ENCODE peak calls at places on chromosomes 13 and 19, in nine cellular contexts. D is ovary, Z is tibial nerve, C is transverse colon, R is foreskin keratinocyte, G is spleen, N is stomach, K is IMR-90, Y is PC-9. V is an unnamed sample.

GRCh38 chr13:49439609-49440008 is 4.3 kb downstream of the CAB39L start:
- DNase-seq in D (no peak), C (no peak), Z (no peak), G (no peak), Y (no peak), R (no peak), K (no peak), N (no peak), V (no peak)

GRCh38 chr13:39020853-39021462 is 16.9 kb downstream of the PROSER1 start:
- DNase-seq in N (no peak), C (no peak), D (no peak), Y (no peak), K (no peak), Z (no peak), G (no peak), R (no peak), V (no peak)

GRCh38 chr19:49581007-49581508 is at the start of gene PRRG2:
- DNase-seq in N (peak; percentile 73), G (no peak), R (peak; percentile 29), Y (peak; percentile 81), C (peak; percentile 70), Z (no peak), K (no peak), D (no peak), V (no peak)

GRCh38 chr13:25172303-25172630 is 179 bp upstream of the AMER2 start:
- DNase-seq in C (no peak), G (no peak), Z (no peak), N (no peak), K (no peak), Y (no peak), R (no peak), D (no peak), V (no peak)

GRCh38 chr19:33683881-33684549 is 62.3 kb downstream of the CHST8 start:
- DNase-seq in K (peak; percentile 18), Z (no peak), Y (no peak), D (no peak), G (peak; percentile 76), C (no peak), R (peak; percentile 10), N (no peak), V (no peak)

GRCh38 chr13:32079586-32079985 is 48.0 kb downstream of the FRY start:
- DNase-seq in K (no peak), Y (no peak), G (no peak), Z (no peak), D (no peak), R (no peak), C (no peak), N (no peak), V (no peak)

GRCh38 chr19:30358319-30358718 is 13.9 kb upstream of the ZNF536 start:
- DNase-seq in N (no peak), G (no peak), R (no peak), D (no peak), K (no peak), C (no peak), Z (no peak), Y (no peak), V (no peak)

GRCh38 chr19:29533578-29534544 is 8.1 kb downstream of the VSTM2B start:
- DNase-seq in K (no peak), N (peak; percentile 8), R (no peak), Y (no peak), G (peak; percentile 52), D (no peak), C (no peak), Z (no peak), V (no peak)

GRCh38 chr19:42411581-42412178 is 15.5 kb downstream of the LIPE start:
- DNase-seq in Y (no peak), K (no peak), R (no peak), D (no peak), G (no peak), Z (no peak), C (no peak), N (no peak), V (no peak)

DNA sequence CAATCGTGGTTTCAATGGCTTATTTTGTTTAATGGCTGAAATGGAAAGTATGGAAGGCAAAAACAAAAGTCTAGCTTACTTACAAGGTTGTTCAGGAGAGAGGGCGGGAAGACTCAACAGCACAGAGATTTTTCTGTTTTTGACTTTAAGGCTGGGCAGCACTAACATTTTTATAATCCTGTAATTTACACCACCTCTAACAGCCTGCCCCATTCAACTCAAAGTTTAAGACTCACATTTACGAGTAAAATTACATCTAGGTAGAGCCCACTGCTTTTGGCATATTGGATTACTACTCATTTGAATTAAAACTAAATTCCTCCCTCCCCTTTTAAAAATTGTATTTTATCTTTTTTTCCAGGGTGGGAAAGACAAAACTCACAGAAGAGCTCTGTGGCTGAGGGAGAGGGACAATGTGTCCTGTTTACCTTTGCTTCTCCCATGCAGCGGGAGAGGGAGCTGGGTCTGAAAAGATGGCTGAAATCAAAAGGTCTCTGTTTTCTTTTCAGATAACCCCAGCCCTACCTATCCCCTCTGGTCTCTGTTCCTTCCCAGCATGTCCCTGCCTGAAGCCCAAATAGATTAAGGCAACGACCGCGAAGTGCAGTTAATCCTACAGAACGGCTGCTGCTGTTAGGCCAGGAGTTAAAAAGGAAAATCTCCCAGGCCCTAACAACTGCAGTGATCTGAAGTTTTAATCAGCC is 6.6 kb downstream of the EFNB2 start:
- DNase-seq in Y (no peak), G (no peak), K (no peak), D (no peak), C (no peak), Z (no peak), N (no peak), R (no peak), V (no peak)
- H3K4me1 ChIP-seq in Y (peaks cover 67% of the 10 kb centered on the region), G (peaks cover 13% of the 10 kb centered on the region), K (peaks cover 5% of the 10 kb centered on the region), D (peaks cover 1% of the 10 kb centered on the region), C (peaks cover 3% of the 10 kb centered on the region), Z (peaks cover 5% of the 10 kb centered on the region), N (peaks cover 67% of the 10 kb centered on the region), R (peaks cover 58% of the 10 kb centered on the region), V (peaks cover 100% of the 10 kb centered on the region)

GRCh38 chr13:23866420-23867026 is 22.7 kb downstream of the MIPEP start:
- DNase-seq in Z (no peak), Y (no peak), K (peak; percentile 15), D (no peak), C (no peak), R (no peak), G (no peak), N (no peak), V (no peak)

GRCh38 chr13:23868521-23868920 is 20.7 kb downstream of the MIPEP start:
- DNase-seq in R (peak; percentile 87), K (peak; percentile 95), C (no peak), Y (peak; percentile 39), N (no peak), Z (no peak), G (no peak), D (no peak), V (no peak)

GRCh38 chr13:23865065-23865464 is 24.1 kb downstream of the MIPEP start:
- DNase-seq in D (no peak), R (no peak), C (no peak), K (peak; percentile 19), G (no peak), Y (no peak), Z (no peak), N (no peak), V (no peak)

GRCh38 chr13:23865898-23866297 is 23.3 kb downstream of the MIPEP start:
- DNase-seq in Y (no peak), C (no peak), K (no peak), R (no peak), Z (no peak), G (no peak), D (no peak), N (no peak), V (no peak)

DNA sequence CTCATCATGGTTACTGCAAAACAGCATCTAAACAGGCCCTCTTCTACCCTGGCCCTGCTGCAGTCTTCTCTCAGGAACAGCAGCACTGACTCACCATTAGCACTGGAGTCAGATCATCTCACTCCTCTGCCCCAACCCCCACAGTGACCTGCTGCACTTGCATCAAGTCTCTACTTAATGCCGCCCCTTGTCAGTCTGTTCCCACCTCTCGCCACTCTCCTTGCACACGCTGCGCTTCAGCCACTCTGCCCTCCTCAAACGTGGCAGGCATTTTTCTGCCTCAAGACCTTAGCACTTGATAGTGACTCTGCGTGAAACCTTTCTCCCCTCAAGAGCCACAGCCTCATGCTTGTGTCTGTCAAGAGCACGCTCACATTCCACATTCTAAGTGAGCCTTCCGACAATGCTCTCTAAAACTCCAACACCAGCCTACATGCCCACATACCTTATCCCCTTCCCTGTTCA is 22.1 kb downstream of the MIPEP start:
- DNase-seq in Y (no peak), K (peak; percentile 85), G (no peak), R (no peak), D (no peak), Z (no peak), C (no peak), N (no peak), V (no peak)
- H3K27ac ChIP-seq in Y (no peak overlapping the region), K (peak overlapping the region; percentile 89), G (no peak overlapping the region), R (no peak overlapping the region), D (no peak overlapping the region), Z (no peak overlapping the region), C (no peak overlapping the region), N (no peak overlapping the region), V (no peak overlapping the region)

GRCh38 chr19:4386038-4386782 is 14.1 kb downstream of the SH3GL1 start:
- DNase-seq in N (no peak), Y (no peak), R (no peak), G (no peak), Z (no peak), D (no peak), K (peak; percentile 53), C (no peak), V (no peak)
- TF ChIP-seq CTCF in N (no peak), Y (no peak), R (no peak), G (no peak), Z (peak; percentile 35), D (no peak), K (peak; percentile 45), C (no peak), V (no peak)

GRCh38 chr19:12720851-12721655 is 2.7 kb downstream of the TNPO2 start:
- DNase-seq in G (no peak), R (peak; percentile 7), Z (no peak), N (no peak), C (peak; percentile 34), D (peak; percentile 47), K (no peak), Y (no peak), V (no peak)

GRCh38 chr19:12715929-12716328 is 7.8 kb downstream of the TNPO2 start:
- DNase-seq in K (no peak), C (no peak), G (no peak), D (no peak), N (no peak), R (no peak), Z (no peak), Y (no peak), V (no peak)

GRCh38 chr19:12711187-12711586 is 12.5 kb downstream of the TNPO2 start:
- DNase-seq in Y (no peak), G (no peak), C (no peak), N (no peak), R (no peak), K (no peak), Z (no peak), D (no peak), V (no peak)

GRCh38 chr19:12720296-12720695 is 3.4 kb downstream of the TNPO2 start:
- DNase-seq in D (no peak), N (no peak), R (no peak), C (no peak), Y (no peak), Z (no peak), G (no peak), K (no peak), V (no peak)

DNA sequence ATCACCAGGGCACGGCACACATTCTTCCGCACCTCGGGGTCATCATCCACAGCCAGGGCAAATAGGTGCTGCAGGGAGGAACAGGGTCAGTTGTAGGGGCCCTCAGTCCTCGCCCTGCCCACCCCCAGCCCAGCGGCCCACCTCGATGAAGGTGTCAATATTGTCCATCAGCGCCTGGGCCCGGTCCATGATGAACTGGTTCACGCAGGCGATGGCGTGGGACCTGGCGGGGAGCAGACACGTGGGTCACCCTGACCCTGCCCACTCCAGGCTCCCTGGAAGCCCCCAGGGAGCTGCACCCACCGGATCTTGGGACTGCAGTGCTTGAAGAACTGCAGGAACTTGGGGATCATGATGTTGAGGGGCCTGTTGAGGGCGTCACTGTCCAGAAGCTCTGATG is 8.6 kb downstream of the TNPO2 start:
- DNase-seq in N (no peak), C (no peak), Z (no peak), Y (no peak), R (no peak), K (no peak), G (no peak), D (no peak), V (no peak)
- H3K4me1 ChIP-seq in N (peaks cover 36% of the 10 kb centered on the region), C (peaks cover 2% of the 10 kb centered on the region), Z (peaks cover 2% of the 10 kb centered on the region), Y (peaks cover 1% of the 10 kb centered on the region), R (peaks cover 4% of the 10 kb centered on the region), K (no peaks in the 10 kb centered on the region), G (peaks cover 2% of the 10 kb centered on the region), D (peaks cover under 1% of the 10 kb centered on the region), V (no peaks in the 10 kb centered on the region)

V was measured in esophagus squamous epithelium.